ENCODE peak calls at places on chromosomes 2 and 18, in eight cellular contexts. T is activated CD4-positive, alpha-beta T cell treated with anti-CD3 and anti-CD28 coated beads, Interleukin-2, amount 50 U/mL, for 4 hours; B is GM03348; J is kidney epithelial cell; N is endothelial cell; X is NAMALWA; Z is K562; P is osteocyte. A is an unnamed sample.

GRCh38 chr2:178324072-178324471 is 126.9 kb downstream of the PRKRA start:
- DNase-seq in Z (no peak), X (no peak), J (no peak), P (no peak), T (no peak), B (no peak), N (no peak), A (no peak)

GRCh38 chr2:48114256-48114655 is 208.0 kb upstream of the FBXO11 start:
- DNase-seq in N (no peak), Z (peak), X (peak), J (peak), T (peak), B (no peak), P (no peak), A (peak)

GRCh38 chr2:46737577-46737976 is 178.0 kb downstream of the MCFD2 start:
- DNase-seq in X (no peak), J (peak), B (no peak), T (no peak), Z (no peak), P (no peak), N (no peak), A (no peak)

GRCh38 chr2:18829331-18829902 is 240.0 kb upstream of the NT5C1B start:
- DNase-seq in X (no peak), B (peak), N (no peak), P (no peak), Z (no peak), J (no peak), T (no peak), A (no peak)

GRCh38 chr2:20421988-20422678 is 24.7 kb upstream of the RHOB start:
- DNase-seq in P (no peak), T (no peak), J (no peak), N (no peak), Z (no peak), B (peak), X (no peak), A (no peak)

GRCh38 chr18:48575301-48575657 is 36.4 kb downstream of the CTIF start:
- DNase-seq in X (no peak), P (no peak), N (no peak), J (no peak), T (no peak), Z (no peak), B (no peak), A (no peak)

GRCh38 chr2:20642026-20642971 is 8.6 kb downstream of the HS1BP3 start:
- DNase-seq in Z (peak), N (peak), T (peak), X (peak), J (no peak), P (no peak), B (peak), A (peak)

GRCh38 chr2:152511981-152512380 is 177.0 kb downstream of the FMNL2 start:
- DNase-seq in P (no peak), B (no peak), T (no peak), N (no peak), J (no peak), X (no peak), Z (no peak), A (no peak)

GRCh38 chr2:225002039-225002655 is 40.1 kb downstream of the DOCK10 start:
- DNase-seq in P (no peak), T (peak), B (peak), N (peak), J (no peak), X (peak), Z (peak), A (peak)

GRCh38 chr2:45128580-45128997 is 119.3 kb upstream of the SIX2 start:
- DNase-seq in N (no peak), Z (peak), X (no peak), B (peak), J (peak), T (no peak), P (no peak), A (no peak)

GRCh38 chr2:168521342-168521741 is 65.3 kb downstream of the CERS6 start:
- DNase-seq in N (no peak), B (no peak), P (no peak), J (no peak), Z (peak), T (no peak), X (no peak), A (no peak)

GRCh38 chr2:69601179-69601612 is 42.3 kb downstream of the AAK1 start:
- DNase-seq in N (no peak), X (no peak), Z (peak), P (no peak), B (peak), T (no peak), J (no peak), A (no peak)

GRCh38 chr2:239468491-239469017 is 67.7 kb upstream of the HDAC4 start:
- DNase-seq in Z (no peak), B (no peak), T (no peak), N (no peak), J (no peak), P (peak), X (no peak), A (no peak)

GRCh38 chr2:20074001-20074648 is 22.7 kb upstream of the LAPTM4A start:
- DNase-seq in X (no peak), J (no peak), N (no peak), T (no peak), P (peak), Z (no peak), B (no peak), A (no peak)

GRCh38 chr2:30738141-30738911 is 68.9 kb downstream of the CAPN13 start:
- DNase-seq in J (no peak), B (no peak), T (no peak), X (no peak), Z (no peak), N (no peak), P (no peak), A (no peak)

GRCh38 chr2:27705851-27706622 is 42.3 kb downstream of the SLC4A1AP start:
- DNase-seq in X (no peak), N (no peak), T (no peak), P (no peak), B (peak), Z (peak), J (peak), A (no peak)

GRCh38 chr18:49558356-49558755 is 3.5 kb upstream of the LIPG start:
- DNase-seq in B (no peak), N (no peak), Z (no peak), J (no peak), X (no peak), P (no peak), T (no peak), A (no peak)

GRCh38 chr2:241862093-241862492 is 3.4 kb upstream of the PDCD1 start:
- DNase-seq in T (no peak), J (no peak), N (no peak), Z (peak), B (no peak), P (no peak), X (no peak), A (no peak)

GRCh38 chr2:59288771-59289170 is 1047.6 kb upstream of the FANCL start:
- DNase-seq in J (no peak), Z (no peak), B (no peak), T (no peak), N (no peak), P (no peak), X (no peak), A (no peak)

GRCh38 chr2:227503433-227504406 is 31.8 kb downstream of the AGFG1 start:
- DNase-seq in P (no peak), X (no peak), N (no peak), B (peak), J (no peak), T (no peak), Z (peak), A (no peak)

GRCh38 chr2:121532347-121532766 is 1.7 kb downstream of the RNU4ATAC start:
- DNase-seq in N (no peak), P (no peak), B (peak), T (no peak), X (peak), Z (peak), J (no peak), A (no peak)

GRCh38 chr2:52686935-52687334 is 1080.7 kb upstream of the CHAC2 start:
- DNase-seq in B (no peak), X (no peak), Z (no peak), J (peak), N (no peak), P (no peak), T (no peak), A (no peak)

GRCh38 chr2:198731842-198732421 is 725.8 kb downstream of the SATB2 start:
- DNase-seq in N (no peak), Z (no peak), T (no peak), P (no peak), J (no peak), B (peak), X (no peak), A (no peak)

GRCh38 chr18:29753379-29753778 is 1289.2 kb downstream of the DSC3 start:
- DNase-seq in B (no peak), X (no peak), Z (no peak), P (no peak), N (no peak), T (no peak), J (no peak), A (no peak)

GRCh38 chr2:144630459-144631215 is 110.7 kb upstream of the ZEB2 start:
- DNase-seq in J (peak), X (no peak), P (no peak), N (no peak), T (no peak), B (no peak), Z (no peak), A (no peak)

GRCh38 chr2:192398236-192398635 is 203.5 kb upstream of the TMEFF2 start:
- DNase-seq in B (no peak), Z (no peak), N (no peak), X (no peak), P (no peak), T (no peak), J (no peak), A (no peak)

GRCh38 chr2:227016894-227017293 is 147.1 kb downstream of the COL4A4 start:
- DNase-seq in T (no peak), X (no peak), N (no peak), Z (no peak), P (no peak), J (no peak), B (peak), A (no peak)

GRCh38 chr2:16105664-16106281 is 165.4 kb downstream of the MYCN start:
- DNase-seq in T (no peak), Z (no peak), J (no peak), P (no peak), N (no peak), B (no peak), X (no peak), A (no peak)

GRCh38 chr2:117523267-117523666 is 291.2 kb upstream of the DDX18 start:
- DNase-seq in J (peak), T (no peak), B (no peak), P (no peak), X (peak), N (no peak), Z (peak), A (no peak)

GRCh38 chr2:107811376-107811775 is 15.3 kb upstream of the RGPD4 start:
- DNase-seq in Z (no peak), B (no peak), N (no peak), X (no peak), T (no peak), P (no peak), J (no peak), A (no peak)

GRCh38 chr2:72979896-72980295 is 62.6 kb downstream of the EMX1 start:
- DNase-seq in B (no peak), P (no peak), X (peak), N (no peak), Z (peak), J (no peak), T (no peak), A (no peak)

GRCh38 chr2:20050712-20051517 is 513 bp downstream of the LAPTM4A start:
- DNase-seq in N (peak), J (no peak), T (no peak), Z (peak), P (no peak), X (peak), B (peak), A (peak)

A was measured in stimulated activated CD4-positive, alpha-beta T cell treated with anti-CD3 and anti-CD28 coated beads, Interleukin-2, amount 100 ng/mL, for 24 hours.